ENCODE peak calls at places on chromosome 2, in six cellular contexts. One of them, this sample, is unnamed.
A peak's percentile ranks its signal among the peaks of the same experiment; 100 is the strongest.

GRCh38 chr2:75657794-75658193 is 11.2 kb downstream of the MRPL19 start:
- DNase-seq in D341Med: no peak
- DNase-seq in cerebellar nuclear complex: no peak
- DNase-seq in hepatocyte: no peak
- DNase-seq in cardiac muscle cell: no peak
- DNase-seq in iris pigment epithelial cell: no peak
- DNase-seq in this sample: no peak

GRCh38 chr2:25168256-25169072 is at the start of gene POMC:
- DNase-seq in D341Med: peak; percentile 56
- DNase-seq in cerebellar nuclear complex: no peak
- DNase-seq in hepatocyte: peak; percentile 58
- DNase-seq in cardiac muscle cell: peak; percentile 73
- DNase-seq in iris pigment epithelial cell: peak; percentile 30
- DNase-seq in this sample: no peak

GRCh38 chr2:189522435-189523151 is 58.0 kb downstream of the SLC40A1 start:
- DNase-seq in D341Med: no peak
- DNase-seq in cerebellar nuclear complex: no peak
- DNase-seq in hepatocyte: peak; percentile 45
- DNase-seq in cardiac muscle cell: no peak
- DNase-seq in iris pigment epithelial cell: peak; percentile 52
- DNase-seq in this sample: no peak

GRCh38 chr2:29723255-29724001 is 198.0 kb downstream of the ALK start:
- DNase-seq in D341Med: no peak
- DNase-seq in cerebellar nuclear complex: no peak
- DNase-seq in hepatocyte: no peak
- DNase-seq in cardiac muscle cell: no peak
- DNase-seq in iris pigment epithelial cell: no peak
- DNase-seq in this sample: no peak

GRCh38 chr2:129722306-129723020 is 257.0 kb upstream of the RAB6C start:
- DNase-seq in D341Med: no peak
- DNase-seq in cerebellar nuclear complex: no peak
- DNase-seq in hepatocyte: no peak
- DNase-seq in cardiac muscle cell: no peak
- DNase-seq in iris pigment epithelial cell: no peak
- DNase-seq in this sample: no peak

GRCh38 chr2:134392689-134393476 is 139.0 kb downstream of the MGAT5 start:
- DNase-seq in D341Med: no peak
- DNase-seq in cerebellar nuclear complex: no peak
- DNase-seq in hepatocyte: no peak
- DNase-seq in cardiac muscle cell: no peak
- DNase-seq in iris pigment epithelial cell: peak; percentile 49
- DNase-seq in this sample: no peak

GRCh38 chr2:221635949-221636348 is 63.8 kb upstream of the EPHA4 start:
- DNase-seq in D341Med: no peak
- DNase-seq in cerebellar nuclear complex: no peak
- DNase-seq in hepatocyte: peak; percentile 23
- DNase-seq in cardiac muscle cell: no peak
- DNase-seq in iris pigment epithelial cell: no peak
- DNase-seq in this sample: no peak

GRCh38 chr2:18118703-18119102 is 240.2 kb downstream of the KCNS3 start:
- DNase-seq in D341Med: no peak
- DNase-seq in cerebellar nuclear complex: no peak
- DNase-seq in hepatocyte: no peak
- DNase-seq in cardiac muscle cell: no peak
- DNase-seq in iris pigment epithelial cell: peak; percentile 9
- DNase-seq in this sample: no peak

GRCh38 chr2:196924051-196924450 is 2.5 kb downstream of the PGAP1 start:
- DNase-seq in D341Med: no peak
- DNase-seq in cerebellar nuclear complex: no peak
- DNase-seq in hepatocyte: no peak
- DNase-seq in cardiac muscle cell: no peak
- DNase-seq in iris pigment epithelial cell: no peak
- DNase-seq in this sample: no peak

GRCh38 chr2:51710222-51710621 is 678.3 kb upstream of the NRXN1 start:
- DNase-seq in D341Med: peak; percentile 45
- DNase-seq in cerebellar nuclear complex: no peak
- DNase-seq in hepatocyte: peak; percentile 5
- DNase-seq in cardiac muscle cell: peak; percentile 19
- DNase-seq in iris pigment epithelial cell: no peak
- DNase-seq in this sample: no peak

GRCh38 chr2:190759749-190760213 is 110.9 kb downstream of the NAB1 start:
- DNase-seq in D341Med: no peak
- DNase-seq in cerebellar nuclear complex: no peak
- DNase-seq in hepatocyte: no peak
- DNase-seq in cardiac muscle cell: no peak
- DNase-seq in iris pigment epithelial cell: peak; percentile 89
- DNase-seq in this sample: no peak

GRCh38 chr2:216551234-216551633 is 52.6 kb downstream of the RPL37A start:
- DNase-seq in D341Med: no peak
- DNase-seq in cerebellar nuclear complex: no peak
- DNase-seq in hepatocyte: no peak
- DNase-seq in cardiac muscle cell: no peak
- DNase-seq in iris pigment epithelial cell: peak; percentile 84
- DNase-seq in this sample: no peak

GRCh38 chr2:234981197-234982095 is 29.6 kb downstream of the SH3BP4 start:
- DNase-seq in D341Med: no peak
- DNase-seq in cerebellar nuclear complex: no peak
- DNase-seq in hepatocyte: peak; percentile 87
- DNase-seq in cardiac muscle cell: peak; percentile 90
- DNase-seq in iris pigment epithelial cell: peak; percentile 97
- DNase-seq in this sample: no peak

GRCh38 chr2:10486601-10487079 is 38.5 kb upstream of the ODC1 start:
- DNase-seq in D341Med: peak; percentile 13
- DNase-seq in cerebellar nuclear complex: no peak
- DNase-seq in hepatocyte: no peak
- DNase-seq in cardiac muscle cell: no peak
- DNase-seq in iris pigment epithelial cell: no peak
- DNase-seq in this sample: no peak

GRCh38 chr2:192591617-192592016 is 396.9 kb upstream of the TMEFF2 start:
- DNase-seq in D341Med: no peak
- DNase-seq in cerebellar nuclear complex: no peak
- DNase-seq in hepatocyte: no peak
- DNase-seq in cardiac muscle cell: no peak
- DNase-seq in iris pigment epithelial cell: no peak
- DNase-seq in this sample: no peak

GRCh38 chr2:66684289-66684688 is 249.4 kb downstream of the MEIS1 start:
- DNase-seq in D341Med: no peak
- DNase-seq in cerebellar nuclear complex: no peak
- DNase-seq in hepatocyte: no peak
- DNase-seq in cardiac muscle cell: no peak
- DNase-seq in iris pigment epithelial cell: no peak
- DNase-seq in this sample: no peak

GRCh38 chr2:157839162-157839801 is 36.8 kb downstream of the ACVR1 start:
- DNase-seq in D341Med: peak; percentile 77
- DNase-seq in cerebellar nuclear complex: no peak
- DNase-seq in hepatocyte: peak; percentile 58
- DNase-seq in cardiac muscle cell: peak; percentile 87
- DNase-seq in iris pigment epithelial cell: peak; percentile 57
- DNase-seq in this sample: no peak

GRCh38 chr2:2116657-2117056 is 214.4 kb downstream of the MYT1L start:
- DNase-seq in D341Med: no peak
- DNase-seq in cerebellar nuclear complex: no peak
- DNase-seq in hepatocyte: no peak
- DNase-seq in cardiac muscle cell: no peak
- DNase-seq in iris pigment epithelial cell: no peak
- DNase-seq in this sample: no peak